ENCODE peak calls at places on chromosomes 6 and 20, in six cellular contexts. X is GM23338, Q is upper lobe of right lung, C is hepatocyte, T is choroid plexus epithelial cell, G is heart right ventricle. U is an unnamed sample.

GRCh38 chr6:160141001-160141726 is 19.5 kb downstream of the SLC22A1 start:
- DNase-seq in X (no peak), Q (no peak), C (peak; percentile 61), T (peak; percentile 72), G (no peak), U (no peak)

GRCh38 chr6:7433211-7433610 is 43.6 kb downstream of the RIOK1 start:
- DNase-seq in X (no peak), Q (no peak), C (no peak), T (no peak), G (no peak), U (no peak)

GRCh38 chr20:10172998-10173655 is 45.5 kb upstream of the SNAP25 start:
- DNase-seq in X (no peak), Q (no peak), C (no peak), T (no peak), G (no peak), U (no peak)

GRCh38 chr6:125804264-125804663 is 13.5 kb downstream of the NCOA7 start:
- DNase-seq in X (no peak), Q (no peak), C (no peak), T (no peak), G (no peak), U (no peak)

GRCh38 chr6:53377289-53377688 is 28.5 kb upstream of the ELOVL5 start:
- DNase-seq in X (no peak), Q (no peak), C (no peak), T (no peak), G (no peak), U (no peak)

GRCh38 chr6:40395066-40395697 is 192.0 kb downstream of the LRFN2 start:
- DNase-seq in X (no peak), Q (no peak), C (no peak), T (no peak), G (no peak), U (no peak)

GRCh38 chr20:10984899-10985298 is 311.1 kb upstream of the JAG1 start:
- DNase-seq in X (no peak), Q (no peak), C (peak; percentile 14), T (no peak), G (no peak), U (no peak)

GRCh38 chr20:3235661-3236324 is 3.2 kb downstream of the SLC4A11 start:
- DNase-seq in X (no peak), Q (no peak), C (no peak), T (no peak), G (no peak), U (no peak)

GRCh38 chr20:57847104-57847503 is 137.3 kb upstream of the PMEPA1 start:
- DNase-seq in X (no peak), Q (no peak), C (no peak), T (no peak), G (no peak), U (no peak)

GRCh38 chr6:163983601-163984445 is 569.3 kb downstream of the QKI start:
- DNase-seq in X (no peak), Q (no peak), C (no peak), T (no peak), G (no peak), U (no peak)

GRCh38 chr6:33620584-33621395 is at the start of gene ITPR3:
- DNase-seq in X (peak; percentile 66), Q (peak; percentile 87), C (peak; percentile 78), T (peak; percentile 69), G (peak; percentile 64), U (no peak)

GRCh38 chr6:74596586-74596985 is 609.3 kb downstream of the COL12A1 start:
- DNase-seq in X (no peak), Q (no peak), C (no peak), T (peak; percentile 31), G (no peak), U (no peak)

GRCh38 chr6:431504-431903 is 40.0 kb downstream of the IRF4 start:
- DNase-seq in X (no peak), Q (no peak), C (no peak), T (no peak), G (no peak), U (no peak)

GRCh38 chr6:63706630-63707029 is 71.0 kb downstream of the PHF3 start:
- DNase-seq in X (no peak), Q (no peak), C (no peak), T (no peak), G (no peak), U (no peak)

GRCh38 chr6:125245109-125245508 is 56.7 kb downstream of the HDDC2 start:
- DNase-seq in X (no peak), Q (no peak), C (no peak), T (no peak), G (no peak), U (no peak)

GRCh38 chr6:80341330-80341729 is 234.9 kb downstream of the BCKDHB start:
- DNase-seq in X (no peak), Q (no peak), C (no peak), T (peak; percentile 76), G (no peak), U (no peak)

GRCh38 chr20:58722877-58723627 is 30.5 kb downstream of the NPEPL1 start:
- DNase-seq in X (no peak), Q (peak; percentile 32), C (no peak), T (no peak), G (no peak), U (peak; percentile 30)

GRCh38 chr6:143674466-143675114 is 3.2 kb upstream of the PHACTR2 start:
- DNase-seq in X (no peak), Q (no peak), C (no peak), T (no peak), G (no peak), U (no peak)

GRCh38 chr20:50654899-50655298 is 36.4 kb downstream of the RIPOR3 start:
- DNase-seq in X (no peak), Q (no peak), C (no peak), T (no peak), G (no peak), U (no peak)

GRCh38 chr6:158758941-158759479 is 60.2 kb downstream of the EZR start:
- DNase-seq in X (no peak), Q (no peak), C (no peak), T (no peak), G (no peak), U (no peak)

GRCh38 chr6:20464847-20465246 is 63.2 kb downstream of the E2F3 start:
- DNase-seq in X (no peak), Q (no peak), C (no peak), T (no peak), G (no peak), U (no peak)

GRCh38 chr6:45946887-45947286 is 68.8 kb downstream of the CLIC5 start:
- DNase-seq in X (no peak), Q (no peak), C (no peak), T (peak; percentile 73), G (no peak), U (no peak)

GRCh38 chr6:45942953-45943352 is 72.7 kb downstream of the CLIC5 start:
- DNase-seq in X (no peak), Q (no peak), C (no peak), T (no peak), G (no peak), U (no peak)

GRCh38 chr6:45947807-45948206 is 67.9 kb downstream of the CLIC5 start:
- DNase-seq in X (no peak), Q (no peak), C (no peak), T (no peak), G (no peak), U (no peak)

GRCh38 chr6:45949256-45949655 is 66.4 kb downstream of the CLIC5 start:
- DNase-seq in X (no peak), Q (no peak), C (peak; percentile 20), T (peak; percentile 14), G (no peak), U (no peak)

GRCh38 chr6:45946352-45946751 is 69.3 kb downstream of the CLIC5 start:
- DNase-seq in X (peak; percentile 59), Q (no peak), C (peak; percentile 74), T (peak; percentile 83), G (no peak), U (no peak)
- TF ChIP-seq CTCF in X (peak; percentile 69), Q (peak; percentile 29), C (peak; percentile 54), T (peak; percentile 72), G (peak; percentile 41), U (peak; percentile 79)

DNA sequence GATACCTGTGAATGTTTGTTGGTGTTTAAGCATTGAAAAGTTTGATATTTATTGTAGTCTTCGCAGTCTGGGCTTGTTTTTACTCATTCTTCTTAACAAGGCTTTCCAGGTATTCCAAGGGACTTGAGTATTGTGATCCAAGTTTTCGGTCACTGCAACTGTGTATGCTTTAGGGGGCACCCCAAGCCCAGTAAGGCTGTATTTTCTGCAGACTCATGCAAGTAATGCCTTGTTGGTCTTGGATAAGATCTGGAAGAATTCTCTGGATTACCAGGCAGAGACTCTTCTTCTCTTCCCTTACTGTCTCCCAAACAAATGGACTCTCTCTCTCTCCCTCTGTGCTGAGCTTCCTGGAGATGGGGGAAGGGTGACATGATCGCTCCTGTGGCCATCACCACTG is 82.1 kb downstream of the RFPL4B start:
- DNase-seq in X (peak; percentile 70), Q (no peak), C (peak; percentile 19), T (peak; percentile 64), G (no peak), U (no peak)
- TF ChIP-seq CTCF in X (peak; percentile 75), Q (no peak), C (peak; percentile 13), T (peak; percentile 55), G (no peak), U (peak; percentile 61)

DNA sequence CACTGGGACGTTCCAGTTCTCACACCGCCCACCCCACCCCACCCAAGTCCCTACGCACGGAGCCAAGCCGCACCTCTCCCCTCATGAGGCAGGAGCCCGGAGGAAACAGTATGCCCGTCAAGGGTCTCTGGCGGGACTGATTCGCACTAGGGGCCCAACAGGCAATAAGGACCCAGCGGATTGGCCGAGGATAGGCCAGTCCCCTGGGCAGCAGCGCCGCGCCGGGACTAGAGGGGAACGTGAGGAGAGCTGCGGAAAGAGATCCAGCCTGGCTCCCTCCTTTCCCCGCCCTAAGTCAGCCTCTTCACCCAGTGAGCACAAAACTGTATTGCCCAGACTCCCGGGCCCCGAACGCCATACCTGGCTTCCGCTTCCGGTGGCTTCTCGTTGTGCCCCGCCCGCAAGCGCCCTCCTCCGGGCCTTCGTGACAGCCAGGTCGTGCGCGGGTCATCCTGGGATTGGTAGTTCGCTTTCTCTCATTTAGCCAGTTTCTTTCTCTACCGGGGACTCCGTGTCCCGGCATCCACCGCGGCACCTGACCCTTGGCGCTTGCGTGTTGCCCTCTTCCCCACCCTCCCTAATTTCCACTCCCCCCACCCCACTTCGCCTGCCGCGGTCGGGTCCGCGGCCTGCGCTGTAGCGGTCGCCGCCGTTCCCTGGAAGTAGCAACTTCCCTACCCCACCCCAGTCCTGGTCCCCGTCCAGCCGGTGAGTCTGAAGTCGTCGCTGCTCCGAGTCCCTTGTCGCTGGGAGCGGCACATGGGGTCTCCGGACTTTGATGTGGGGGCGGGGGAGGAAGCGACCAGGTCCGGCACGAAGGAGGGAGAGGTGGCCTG is at the start of gene CSNK2B:
- DNase-seq in X (peak; percentile 100), Q (peak; percentile 99), C (peak; percentile 98), T (peak; percentile 98), G (peak; percentile 98), U (peak; percentile 99)
- TF ChIP-seq CTCF in X (no peak), Q (peak; percentile 21), C (no peak), T (peak; percentile 5), G (peak; percentile 26), U (peak; percentile 32)

DNA sequence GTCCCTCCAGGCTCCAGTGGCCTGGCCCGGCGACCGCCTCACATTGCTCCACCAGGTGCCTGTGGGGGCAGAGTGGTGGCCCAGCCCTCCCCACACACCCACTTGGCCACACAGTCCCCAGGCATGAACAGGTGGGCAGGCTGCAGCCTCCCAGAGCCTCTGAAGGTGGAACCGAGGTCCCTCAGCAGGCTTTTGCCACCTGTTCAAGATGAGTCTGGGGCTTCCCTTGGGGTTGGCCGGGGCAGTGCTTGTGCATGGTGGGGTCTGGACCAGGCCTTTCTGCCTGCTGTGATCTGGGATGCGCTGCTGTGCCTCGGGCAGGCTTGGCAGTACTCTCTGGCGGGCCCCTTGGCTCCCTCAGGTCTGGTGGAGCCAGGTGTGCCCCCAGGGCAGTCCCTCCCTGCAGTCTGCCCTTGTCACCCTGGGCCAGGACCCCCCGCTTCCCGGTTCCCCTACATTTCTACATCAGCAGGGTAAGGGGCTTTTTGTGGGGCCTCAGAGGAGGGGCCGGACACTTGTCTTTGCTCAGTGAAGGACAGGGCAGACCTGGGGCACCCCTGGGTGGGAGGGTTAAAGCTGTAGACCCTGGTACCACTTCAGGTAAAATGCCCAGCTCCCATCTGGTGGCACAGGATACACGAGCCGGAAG is 2.7 kb upstream of the COL9A3 start:
- DNase-seq in X (no peak), Q (no peak), C (no peak), T (no peak), G (no peak), U (no peak)
- TF ChIP-seq CTCF in X (no peak), Q (no peak), C (no peak), T (no peak), G (no peak), U (no peak)

U was measured in chondrocyte.